ENCODE peak calls at places on chromosome 9, in four cellular contexts. L, R, C and I are unnamed samples.

GRCh38 chr9:6968271-6968670 is 210.5 kb downstream of the KDM4C start:
- DNase-seq in L (peak), R (no peak), C (peak), I (peak)

GRCh38 chr9:108196332-108196731 is 659.5 kb downstream of the ACTL7B start:
- DNase-seq in L (no peak), R (no peak), C (no peak), I (no peak)

GRCh38 chr9:110048473-110048975 is 159.4 kb downstream of the C9orf152 start:
- DNase-seq in L (peak), R (peak), C (no peak), I (peak)

GRCh38 chr9:121322037-121322736 is 47.9 kb downstream of the STOM start:
- DNase-seq in L (peak), R (peak), C (peak), I (peak)

GRCh38 chr9:129026442-129027223 is 1.5 kb downstream of the SH3GLB2 start:
- DNase-seq in L (no peak), R (no peak), C (no peak), I (peak)

GRCh38 chr9:130927995-130928900 is 10.8 kb downstream of the FIBCD1 start:
- DNase-seq in L (peak), R (peak), C (no peak), I (no peak)

GRCh38 chr9:108880917-108881316 is 18.9 kb downstream of the ACTL7A start:
- DNase-seq in L (no peak), R (no peak), C (no peak), I (no peak)

GRCh38 chr9:16100596-16101091 is 547.8 kb downstream of the CCDC171 start:
- DNase-seq in L (peak), R (peak), C (no peak), I (no peak)

GRCh38 chr9:627571-627970 is 213.9 kb upstream of the DMRT1 start:
- DNase-seq in L (no peak), R (no peak), C (no peak), I (no peak)

GRCh38 chr9:105742088-105742487 is 47.7 kb downstream of the TMEM38B start:
- DNase-seq in L (no peak), R (no peak), C (no peak), I (no peak)

GRCh38 chr9:114662081-114662989 is 4.7 kb upstream of the TEX53 start:
- DNase-seq in L (peak), R (peak), C (no peak), I (no peak)
- TF ChIP-seq CTCF in L (peak), R (peak), C (peak), I (peak)

DNA sequence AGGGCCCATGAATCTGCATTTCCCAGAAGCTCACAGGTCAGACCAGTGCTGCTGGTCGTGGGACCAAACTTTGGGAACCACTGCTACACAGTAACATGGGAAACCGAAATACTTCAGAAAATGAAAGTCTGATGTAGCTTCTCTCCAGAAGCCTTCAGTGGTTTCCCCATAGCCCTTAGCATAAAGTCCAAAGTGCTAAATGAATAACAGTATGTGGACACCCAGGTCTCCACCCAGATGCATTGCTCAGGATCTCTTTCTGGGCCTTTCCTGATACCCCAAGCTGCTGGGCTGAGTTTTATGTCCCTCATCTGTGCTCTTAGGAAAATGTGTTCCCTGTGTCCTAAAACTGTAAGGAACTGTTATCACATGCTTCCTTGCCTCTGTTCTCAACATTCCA is 100.4 kb downstream of the NFIB start:
- DNase-seq in L (no peak), R (no peak), C (no peak), I (no peak)
- TF ChIP-seq CTCF in L (no peak), R (no peak), C (no peak), I (no peak)

DNA sequence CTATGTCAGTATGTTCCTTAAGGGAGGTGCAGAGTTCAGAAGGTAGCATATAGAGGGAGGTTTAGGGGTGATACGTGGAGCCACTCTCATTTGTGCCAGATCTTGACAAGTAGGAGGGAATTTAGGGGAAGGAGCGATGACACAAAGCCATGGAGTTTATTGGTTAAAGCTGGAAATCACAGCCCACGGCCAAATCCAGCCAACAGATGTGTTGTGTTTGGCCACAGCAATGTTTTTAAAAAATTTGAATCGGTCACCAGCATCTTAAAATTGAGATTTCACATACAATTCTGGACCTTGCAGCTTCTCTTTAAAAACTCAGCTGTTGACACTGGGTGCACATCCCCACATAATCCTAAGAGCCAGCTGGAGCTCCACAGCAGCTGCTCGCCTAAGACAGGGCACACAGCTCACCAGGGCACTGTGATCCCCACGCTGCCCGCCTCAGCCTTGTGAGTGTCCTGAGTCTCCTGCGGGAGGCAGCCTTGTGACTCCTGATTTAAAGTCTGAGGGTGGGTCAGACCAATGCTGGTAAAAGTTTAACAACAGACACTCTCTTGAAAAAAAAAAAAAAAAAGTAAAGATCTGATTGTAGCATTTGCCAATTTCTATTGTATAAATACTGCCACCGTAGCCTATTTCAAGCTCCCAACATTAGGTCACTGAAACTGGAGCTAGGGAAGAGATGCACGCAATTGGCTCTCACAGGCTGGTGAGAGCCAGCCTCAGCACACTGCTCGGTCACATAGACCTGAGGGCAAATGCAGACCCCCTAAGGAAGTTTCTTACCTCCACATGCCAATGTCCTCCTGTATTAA is 124.9 kb downstream of the HSD17B3 start:
- DNase-seq in L (no peak), R (no peak), C (no peak), I (no peak)
- TF ChIP-seq CTCF in L (no peak), R (no peak), C (no peak), I (no peak)

DNA sequence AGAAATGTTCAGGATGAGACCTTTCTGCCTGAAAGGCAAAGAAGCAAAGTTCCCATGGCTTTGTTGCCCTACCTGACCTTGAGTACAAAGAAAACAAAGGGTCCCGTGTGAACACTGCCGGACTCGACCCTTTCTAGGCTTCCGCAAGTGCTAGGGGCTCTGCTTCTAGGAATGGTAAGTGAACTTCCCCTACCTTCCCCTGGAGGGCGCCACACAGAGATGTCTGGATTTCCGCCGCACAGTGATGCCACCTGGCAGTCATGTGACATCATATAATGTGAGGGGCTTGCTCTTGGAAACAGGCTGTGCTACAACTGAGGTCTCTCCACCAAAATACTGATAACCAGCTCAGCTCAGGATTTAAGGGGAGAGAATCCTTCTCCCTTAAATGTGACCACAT is 56.6 kb downstream of the HSD17B3 start:
- DNase-seq in L (no peak), R (no peak), C (no peak), I (no peak)
- TF ChIP-seq CTCF in L (peak), R (peak), C (no peak), I (no peak)

DNA sequence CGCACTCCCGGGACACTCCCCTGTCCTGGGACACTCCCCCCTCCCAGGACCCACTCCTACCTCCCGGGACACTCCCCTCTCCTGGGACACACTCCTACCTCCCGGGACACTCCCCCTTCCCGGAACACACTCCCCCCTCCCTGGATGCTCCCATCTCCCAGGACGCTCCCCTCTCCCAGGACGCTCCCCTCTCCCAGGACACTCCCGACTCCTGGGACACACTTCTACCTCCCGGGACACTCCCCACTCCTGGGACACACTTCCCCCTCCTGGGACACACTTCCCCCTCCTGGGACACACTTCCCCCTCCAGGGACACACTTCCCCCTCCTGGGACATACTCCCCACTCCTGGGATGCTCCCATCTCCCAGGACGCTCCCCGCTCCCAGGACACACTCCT is 95.6 kb downstream of the RXRA start:
- DNase-seq in L (no peak), R (no peak), C (no peak), I (no peak)
- TF ChIP-seq CTCF in L (no peak), R (no peak), C (no peak), I (no peak)